ENCODE peak calls at places on chromosomes 4 and X, in four cellular contexts. B is LNCaP clone FGC, A is upper lobe of right lung, E is fibroblast of mammary gland. Y is an unnamed sample.

GRCh38 chr4:186725422-186726149 is 1.9 kb upstream of the FAT1 start:
- DNase-seq in B (peak), E (peak), A (peak), Y (no peak)

GRCh38 chr4:83170952-83171399 is 56.4 kb upstream of the PLAC8 start:
- DNase-seq in A (no peak), B (no peak), E (peak), Y (no peak)

GRCh38 chr4:76803522-76803921 is 94.4 kb downstream of the SOWAHB start:
- DNase-seq in E (peak), A (no peak), B (no peak), Y (no peak)

GRCh38 chr4:125739760-125740159 is 425.0 kb downstream of the FAT4 start:
- DNase-seq in E (no peak), A (no peak), B (no peak), Y (no peak)

GRCh38 chrX:37361596-37361995 is 12.4 kb downstream of the PRRG1 start:
- DNase-seq in E (peak), A (no peak), B (no peak), Y (no peak)

GRCh38 chr4:151674804-151675290 is 86.0 kb downstream of the GATB start:
- DNase-seq in E (peak), A (peak), B (peak), Y (no peak)

GRCh38 chr4:90317785-90318184 is 190.6 kb downstream of the CCSER1 start:
- DNase-seq in E (peak), B (no peak), A (no peak), Y (no peak)

GRCh38 chrX:19810370-19810769 is 77.0 kb downstream of the SH3KBP1 start:
- DNase-seq in B (no peak), E (no peak), A (no peak), Y (no peak)

GRCh38 chr4:187668683-187669082 is 326.9 kb upstream of the ZFP42 start:
- DNase-seq in A (no peak), B (no peak), E (peak), Y (no peak)

GRCh38 chr4:9758641-9759317 is 22.7 kb upstream of the DRD5 start:
- DNase-seq in A (no peak), B (no peak), E (no peak), Y (no peak)

GRCh38 chr4:37625499-37625898 is 60.7 kb downstream of the RELL1 start:
- DNase-seq in E (no peak), B (no peak), A (no peak), Y (no peak)

GRCh38 chrX:148049441-148049840 is 68.3 kb downstream of the FMR1NB start:
- DNase-seq in A (no peak), E (peak), B (no peak), Y (peak)

GRCh38 chr4:109155682-109156243 is 146.7 kb downstream of the COL25A1 start:
- DNase-seq in A (no peak), B (no peak), E (peak), Y (no peak)

GRCh38 chrX:373641-374471 is 12.9 kb downstream of the PPP2R3B start:
- DNase-seq in A (no peak), B (no peak), E (no peak), Y (no peak)

GRCh38 chrX:370963-371745 is 15.6 kb downstream of the PPP2R3B start:
- DNase-seq in A (no peak), B (no peak), E (no peak), Y (no peak)

GRCh38 chrX:371907-372306 is 14.8 kb downstream of the PPP2R3B start:
- DNase-seq in A (no peak), E (no peak), B (no peak), Y (no peak)

GRCh38 chrX:374566-374965 is 12.1 kb downstream of the PPP2R3B start:
- DNase-seq in B (no peak), E (no peak), A (no peak), Y (no peak)

DNA sequence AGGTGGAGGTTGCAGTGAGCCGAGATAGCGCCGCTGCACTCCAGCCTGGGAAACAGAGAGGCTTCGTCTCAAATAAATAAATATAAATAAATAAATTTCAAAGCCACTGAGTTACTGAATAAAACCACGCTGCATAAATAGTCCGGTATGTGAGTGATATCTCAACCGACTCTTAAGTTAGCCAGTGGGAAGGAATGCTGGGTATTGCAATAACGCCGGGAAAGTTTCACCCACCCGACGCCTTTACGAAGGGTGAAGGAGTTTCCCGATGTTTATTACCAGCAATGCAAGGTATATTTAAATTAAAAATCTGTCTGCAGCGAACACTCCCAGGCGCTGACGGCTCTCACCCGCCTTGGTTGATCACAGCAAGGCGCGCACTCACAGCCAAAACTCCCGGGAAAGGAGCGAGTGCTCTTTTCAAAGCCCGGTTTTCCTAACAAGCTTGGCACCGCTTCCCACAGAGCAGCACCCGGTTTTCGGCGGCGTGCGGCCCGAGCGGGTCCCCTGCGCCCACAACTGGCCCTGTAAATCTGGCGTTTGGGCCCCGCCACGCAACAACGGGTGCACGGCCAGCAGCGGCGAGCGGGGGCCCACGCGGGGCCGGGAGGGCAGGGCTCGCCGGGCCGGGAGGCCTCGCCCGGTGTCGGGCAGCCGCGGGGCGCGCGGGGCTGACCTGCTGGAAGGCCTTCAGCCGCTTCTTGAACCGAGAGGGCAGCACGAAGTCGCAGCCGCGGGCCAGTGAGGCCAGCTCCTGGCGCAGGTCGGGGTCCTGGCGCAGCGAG is 13.7 kb downstream of the PPP2R3B start:
- DNase-seq in E (no peak), B (no peak), A (no peak), Y (no peak)
- H3K4me3 ChIP-seq in E (no peak), B (no peak), A (no peak), Y (no peak)

GRCh38 chr4:182923796-182924365 is 6.7 kb upstream of the DCTD start:
- DNase-seq in B (no peak), A (no peak), E (no peak), Y (no peak)

GRCh38 chr4:182927505-182927904 is 10.3 kb upstream of the DCTD start:
- DNase-seq in A (no peak), E (no peak), B (no peak), Y (no peak)

GRCh38 chr4:182923376-182923775 is 6.2 kb upstream of the DCTD start:
- DNase-seq in B (no peak), A (no peak), E (no peak), Y (no peak)

GRCh38 chr4:182924497-182924896 is 7.3 kb upstream of the DCTD start:
- DNase-seq in B (no peak), A (no peak), E (no peak), Y (no peak)

DNA sequence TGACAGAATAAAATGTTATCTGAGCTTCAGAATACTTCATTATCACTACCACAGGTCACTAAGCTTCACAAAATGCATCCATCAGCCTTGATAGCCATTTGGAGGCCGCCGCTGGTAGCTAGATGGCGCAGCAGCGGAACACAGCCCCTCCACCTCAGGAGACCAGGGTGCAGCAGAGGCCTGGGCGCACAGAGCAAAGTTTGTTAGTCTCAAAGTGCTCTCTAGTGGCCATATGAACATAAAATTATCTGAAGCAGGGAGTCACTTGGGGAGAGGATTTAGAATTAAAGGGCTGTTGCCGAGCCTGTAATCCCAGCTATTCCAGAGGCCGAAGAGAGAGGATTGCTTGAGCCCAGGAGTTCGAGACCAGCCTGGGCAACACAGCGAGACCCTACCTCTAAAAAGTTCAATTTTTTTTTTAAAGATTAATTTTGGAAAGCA is 8.1 kb upstream of the DCTD start:
- DNase-seq in E (peak), A (peak), B (no peak), Y (peak)
- TF ChIP-seq CTCF in E (peak), A (peak), B (peak), Y (peak)

DNA sequence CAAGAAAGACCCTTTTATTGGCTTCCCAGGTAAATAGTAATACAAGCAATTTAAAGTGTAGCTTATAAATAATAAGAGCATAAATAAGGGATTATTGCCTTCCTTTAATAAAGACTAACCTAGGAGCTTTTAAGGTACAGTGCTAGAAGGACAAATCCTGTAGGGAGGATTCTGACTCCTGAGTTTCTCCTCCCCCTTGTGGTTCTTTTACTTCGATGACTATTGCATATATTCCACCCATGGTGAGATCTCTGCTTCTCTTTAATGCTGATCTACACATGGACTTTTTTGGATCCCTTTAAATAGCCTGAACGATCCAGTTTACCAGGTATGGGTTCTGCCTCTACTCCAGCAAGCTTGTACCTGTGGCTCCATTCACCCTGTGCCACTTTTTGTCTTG is 2.5 kb downstream of the GALNT7 start:
- DNase-seq in A (no peak), E (peak), B (no peak), Y (no peak)
- H3K4me3 ChIP-seq in A (no peak), E (no peak), B (no peak), Y (no peak)

GRCh38 chr4:8478801-8479744 is 38.5 kb downstream of the TRMT44 start:
- DNase-seq in B (no peak), E (peak), A (no peak), Y (no peak)

GRCh38 chr4:8477676-8478075 is 37.1 kb downstream of the TRMT44 start:
- DNase-seq in B (no peak), E (no peak), A (no peak), Y (no peak)

GRCh38 chr4:8480221-8480620 is 39.6 kb downstream of the TRMT44 start:
- DNase-seq in B (no peak), A (no peak), E (no peak), Y (no peak)

GRCh38 chr4:8477095-8477635 is 36.6 kb downstream of the TRMT44 start:
- DNase-seq in B (no peak), A (no peak), E (no peak), Y (no peak)

DNA sequence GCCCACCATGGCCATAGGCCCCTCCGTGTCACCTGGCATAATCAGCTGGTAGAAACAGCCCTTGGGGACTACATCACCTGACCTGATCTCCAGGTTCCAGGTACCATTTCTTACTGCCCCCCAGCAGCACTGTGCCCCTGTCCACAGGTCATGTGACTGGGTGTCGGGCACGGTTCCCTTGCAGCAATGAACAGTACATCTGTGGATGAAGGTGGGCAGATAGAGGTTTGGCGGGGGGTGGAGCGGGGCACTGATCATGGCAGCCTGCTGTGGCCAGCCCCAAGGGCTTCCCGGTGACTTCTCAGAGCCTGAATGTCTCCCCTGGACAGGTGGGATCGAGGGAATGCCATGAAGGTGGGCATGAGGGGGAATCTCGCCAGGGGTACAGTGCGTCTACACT is 37.8 kb downstream of the TRMT44 start:
- DNase-seq in E (no peak), A (no peak), B (no peak), Y (no peak)
- TF ChIP-seq CTCF in E (no peak), A (no peak), B (no peak), Y (no peak)

DNA sequence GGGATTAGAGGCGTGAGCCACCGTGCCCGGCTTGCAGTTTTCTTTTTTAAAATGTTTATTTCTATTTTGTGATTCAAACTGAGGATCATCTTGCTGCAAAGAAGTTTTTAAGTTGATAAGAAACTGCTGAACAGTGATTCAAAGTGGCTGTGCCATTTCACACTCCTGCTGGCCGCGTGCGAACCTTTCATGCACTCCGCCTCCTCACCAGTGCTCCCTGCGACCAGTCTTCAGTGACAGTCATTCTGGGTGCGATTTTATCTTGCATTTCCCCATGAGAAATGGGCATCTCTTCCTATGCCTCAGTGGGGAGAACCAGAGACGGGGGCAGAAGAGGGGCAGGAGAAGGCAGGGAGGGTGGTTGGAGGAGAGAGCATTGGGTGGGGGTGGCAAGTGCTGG is 21.4 kb downstream of the TMEM187 start:
- DNase-seq in B (no peak), E (no peak), A (no peak), Y (no peak)
- H3K4me3 ChIP-seq in B (no peak), E (no peak), A (no peak), Y (no peak)

DNA sequence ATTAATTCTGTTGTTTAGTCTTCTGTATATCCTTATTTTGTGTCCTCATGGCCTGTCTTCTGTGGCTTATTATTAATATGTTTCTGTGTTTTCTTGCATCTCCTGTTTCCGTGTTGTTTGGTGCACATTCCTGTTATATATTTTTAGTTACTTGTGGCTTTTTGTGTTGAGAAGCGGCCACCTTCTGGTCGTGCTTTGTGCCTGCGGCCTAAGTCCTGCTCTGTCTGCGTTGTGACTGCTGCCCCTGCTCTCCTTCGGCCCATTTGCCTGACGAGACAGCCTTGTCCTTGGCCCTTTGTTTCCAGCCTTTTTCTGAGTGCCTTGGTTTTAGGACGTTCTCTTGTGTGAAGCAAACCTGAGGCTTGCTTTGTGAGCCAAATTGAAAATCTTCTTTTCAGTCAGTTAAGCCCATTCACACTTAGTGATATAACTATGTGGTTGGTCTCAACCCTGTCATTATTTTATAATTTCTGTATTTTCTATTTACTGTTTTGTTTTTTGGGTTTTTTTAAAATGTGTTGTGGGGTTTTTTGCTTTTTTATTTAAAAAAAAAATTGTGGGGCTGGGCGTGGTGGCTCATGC is 43.8 kb downstream of the TNIP2 start:
- DNase-seq in B (no peak), E (peak), A (no peak), Y (no peak)
- TF ChIP-seq CTCF in B (peak), E (peak), A (no peak), Y (peak)

GRCh38 chr4:122798101-122798500 is 28.5 kb upstream of the FGF2 start:
- DNase-seq in E (peak), B (no peak), A (no peak), Y (no peak)
- H3K4me3 ChIP-seq in E (no peak), B (no peak), A (no peak), Y (no peak)

GRCh38 chr4:138181288-138181687 is 60.9 kb downstream of the SLC7A11 start:
- DNase-seq in A (no peak), E (peak), B (no peak), Y (no peak)

GRCh38 chr4:138178566-138178965 is 63.6 kb downstream of the SLC7A11 start:
- DNase-seq in E (peak), A (no peak), B (no peak), Y (no peak)

GRCh38 chr4:138177278-138177968 is 64.7 kb downstream of the SLC7A11 start:
- DNase-seq in B (no peak), E (no peak), A (no peak), Y (no peak)

DNA sequence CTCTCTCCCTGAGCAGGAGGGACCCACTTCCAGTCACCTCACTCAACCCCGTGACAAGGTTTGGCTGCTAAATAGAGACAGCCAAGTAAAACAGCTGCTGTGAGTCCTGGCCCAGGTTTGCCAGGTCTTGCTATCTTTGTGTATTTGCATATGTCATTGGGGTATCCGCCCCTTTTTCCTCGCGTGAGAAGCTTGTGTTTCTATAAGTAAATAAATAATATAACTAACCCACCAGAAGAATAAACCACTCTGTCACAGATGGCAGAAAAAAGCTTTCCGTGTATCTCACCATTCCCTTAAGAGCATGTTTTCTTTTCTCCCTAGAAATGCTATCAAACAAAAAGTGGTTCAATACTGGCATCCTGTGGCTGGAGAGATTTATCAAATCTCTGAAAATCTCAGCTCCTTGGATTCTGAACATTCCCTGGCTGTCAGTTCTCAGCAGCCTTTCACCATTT is 66.8 kb downstream of the SLC7A11 start:
- DNase-seq in E (peak), B (peak), A (no peak), Y (no peak)
- TF ChIP-seq CTCF in E (no peak), B (peak), A (no peak), Y (no peak)

GRCh38 chrX:40484408-40485091 is 96.2 kb upstream of the ATP6AP2 start:
- DNase-seq in A (no peak), B (no peak), E (no peak), Y (no peak)

GRCh38 chrX:40485973-40486372 is 94.8 kb upstream of the ATP6AP2 start:
- DNase-seq in A (no peak), B (no peak), E (no peak), Y (no peak)

GRCh38 chrX:40485427-40485826 is 95.3 kb upstream of the ATP6AP2 start:
- DNase-seq in B (no peak), A (no peak), E (no peak), Y (no peak)

GRCh38 chrX:40479777-40480318 is 100.9 kb upstream of the ATP6AP2 start:
- DNase-seq in A (no peak), B (no peak), E (peak), Y (no peak)

DNA sequence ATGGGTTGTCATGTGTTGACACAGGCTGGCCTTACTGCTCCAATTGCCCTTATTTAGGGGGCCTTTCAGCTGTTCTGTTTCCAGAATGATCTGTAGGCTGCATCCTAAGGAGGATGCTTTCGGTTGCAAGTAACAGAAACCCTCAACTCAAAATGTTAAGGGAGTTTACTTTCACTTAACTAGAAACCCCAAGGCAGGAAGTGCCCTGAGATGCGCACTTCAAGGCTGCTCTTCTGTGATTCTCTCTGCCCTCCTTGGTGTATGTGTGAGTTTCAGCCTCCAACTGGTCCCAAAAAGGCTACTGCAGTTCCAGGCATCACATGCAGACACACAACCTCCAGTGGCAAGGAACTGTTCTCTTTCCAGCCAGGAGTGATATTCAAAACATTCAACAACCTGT is 97.3 kb upstream of the ATP6AP2 start:
- DNase-seq in E (no peak), A (no peak), B (no peak), Y (no peak)
- H3K4me3 ChIP-seq in E (no peak), A (no peak), B (no peak), Y (no peak)

GRCh38 chr4:145760961-145761929 is 81.3 kb downstream of the C4orf51 start:
- DNase-seq in B (no peak), A (no peak), E (no peak), Y (no peak)
- TF ChIP-seq CTCF in B (no peak), A (no peak), E (no peak), Y (no peak)

Y was measured in GM12864.